ENCODE peak calls at places on chromosomes 11 and 22, in ten cellular contexts. G is MM.1S; M is CD8-positive, alpha-beta T cell; S is left lung; A is neuronal stem cell; Y is CD8-positive, alpha-beta memory T cell; T is endodermal cell; O is kidney; D is ovary; L is HCT116. Z is an unnamed sample. For H3K4me1, the result is how much of the 10 kb centered on the place peaks cover.

GRCh38 chr22:47337161-47337621 is 574.7 kb downstream of the TBC1D22A start:
- DNase-seq in A (no peak), L (peak), Y (no peak), S (no peak), O (no peak), G (peak), D (peak), M (no peak), T (no peak), Z (no peak)

GRCh38 chr11:115126092-115126491 is 378.1 kb downstream of the CADM1 start:
- DNase-seq in G (no peak), L (no peak), A (no peak), M (no peak), D (no peak), S (no peak), Y (no peak), T (no peak), O (no peak), Z (no peak)

GRCh38 chr22:40665312-40665711 is 14.0 kb upstream of the MCHR1 start:
- DNase-seq in M (no peak), S (no peak), G (no peak), A (no peak), D (peak), T (no peak), Y (no peak), L (no peak), O (no peak), Z (no peak)

GRCh38 chr22:48627203-48627602 is 1200.5 kb downstream of the BRD1 start:
- DNase-seq in G (no peak), O (no peak), T (no peak), L (no peak), D (peak), A (no peak), S (no peak), M (no peak), Y (no peak), Z (no peak)

GRCh38 chr11:111427471-111427912 is 48.4 kb upstream of the POU2AF1 start:
- DNase-seq in M (no peak), Y (no peak), A (no peak), O (no peak), L (no peak), G (no peak), D (no peak), S (no peak), T (peak), Z (no peak)

GRCh38 chr22:40973144-40973543 is 22.0 kb downstream of the RBX1 start:
- DNase-seq in Y (no peak), L (no peak), S (no peak), O (no peak), D (no peak), M (no peak), G (no peak), A (no peak), T (no peak), Z (no peak)

GRCh38 chr22:45317551-45318167 is 7.9 kb downstream of the FAM118A start:
- DNase-seq in M (no peak), Y (no peak), D (no peak), T (peak), L (no peak), A (no peak), G (no peak), S (no peak), O (no peak), Z (no peak)

GRCh38 chr11:74043450-74043849 is 34.6 kb upstream of the UCP3 start:
- DNase-seq in S (no peak), Y (no peak), A (no peak), L (no peak), T (no peak), M (no peak), D (no peak), G (no peak), O (no peak), Z (no peak)

GRCh38 chr11:9065614-9066431 is 25.6 kb downstream of the SCUBE2 start:
- DNase-seq in Y (no peak), G (no peak), M (no peak), T (no peak), D (no peak), A (no peak), O (no peak), L (no peak), S (no peak), Z (no peak)

GRCh38 chr11:82775736-82776346 is 42.2 kb upstream of the FAM181B start:
- DNase-seq in Y (no peak), M (no peak), G (peak), O (no peak), S (no peak), A (no peak), T (peak), D (no peak), L (peak), Z (no peak)

GRCh38 chr11:58059011-58059358 is 28.2 kb downstream of the OR6Q1 start:
- DNase-seq in Y (no peak), L (no peak), A (peak), G (no peak), T (peak), D (no peak), M (no peak), O (no peak), S (no peak), Z (no peak)

GRCh38 chr11:68004551-68005335 is 846 bp upstream of the UNC93B1 start:
- DNase-seq in A (no peak), M (no peak), T (peak), G (no peak), O (no peak), D (no peak), L (peak), S (peak), Y (no peak), Z (no peak)
- H3K4me1 ChIP-seq in A (under half), M (under half), T (under half), G (half or more), O (under half), D (under half), L (under half), S (half or more), Y (under half), Z (under half)

DNA sequence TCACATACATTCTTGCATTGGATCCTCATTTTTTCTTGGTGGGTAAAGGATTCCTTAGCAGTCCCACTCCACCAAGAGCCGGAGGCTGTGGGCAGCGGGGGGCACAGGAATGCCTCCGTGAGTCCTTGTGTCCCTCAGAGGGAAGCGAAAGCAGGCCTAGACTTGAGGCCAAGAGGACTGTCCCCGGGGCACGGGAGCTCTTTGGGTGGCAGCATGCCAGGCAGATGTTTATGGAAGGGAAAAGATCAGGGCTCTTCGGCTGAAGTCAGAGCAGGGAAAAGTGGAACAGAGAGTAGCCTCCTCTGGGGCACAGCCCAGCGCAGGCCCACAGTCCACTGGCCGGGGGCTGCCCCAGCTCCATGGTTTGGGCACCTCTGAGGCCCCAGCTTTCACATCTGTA is 21.7 kb downstream of the LRFN4 start:
- DNase-seq in T (no peak), M (no peak), A (no peak), D (no peak), G (no peak), L (no peak), O (peak), S (no peak), Y (no peak), Z (no peak)
- H3K4me1 ChIP-seq in T (under half), M (under half), A (under half), D (under half), G (under half), L (under half), O (under half), S (under half), Y (under half), Z (under half)

GRCh38 chr11:131819845-131820244 is 449.4 kb downstream of the NTM start:
- DNase-seq in M (no peak), O (no peak), D (no peak), Y (no peak), G (no peak), A (no peak), L (no peak), T (no peak), S (no peak), Z (no peak)
- H3K4me1 ChIP-seq in M (under half), O (under half), D (under half), Y (under half), G (under half), A (under half), L (under half), T (under half), S (under half), Z (under half)

GRCh38 chr11:126352934-126353801 is 2.3 kb upstream of the ST3GAL4 start:
- DNase-seq in M (no peak), L (no peak), O (no peak), D (no peak), T (no peak), A (no peak), Y (no peak), S (no peak), G (peak), Z (no peak)

GRCh38 chr11:126352163-126352562 is 3.3 kb upstream of the ST3GAL4 start:
- DNase-seq in A (no peak), L (no peak), Y (no peak), D (no peak), S (no peak), G (no peak), T (no peak), O (peak), M (no peak), Z (no peak)

GRCh38 chr11:126347751-126348628 is 7.5 kb upstream of the ST3GAL4 start:
- DNase-seq in O (peak), M (no peak), A (no peak), D (peak), L (no peak), T (no peak), Y (no peak), G (no peak), S (no peak), Z (no peak)

GRCh38 chr11:126348806-126349582 is 6.5 kb upstream of the ST3GAL4 start:
- DNase-seq in Y (no peak), D (no peak), O (peak), A (no peak), S (no peak), T (no peak), M (no peak), L (no peak), G (no peak), Z (no peak)

GRCh38 chr11:126350811-126351210 is 4.7 kb upstream of the ST3GAL4 start:
- DNase-seq in D (no peak), L (no peak), G (no peak), Y (no peak), A (no peak), O (peak), M (no peak), S (no peak), T (no peak), Z (no peak)
- H3K4me1 ChIP-seq in D (half or more), L (under half), G (under half), Y (under half), A (under half), O (under half), M (under half), S (half or more), T (under half), Z (under half)

DNA sequence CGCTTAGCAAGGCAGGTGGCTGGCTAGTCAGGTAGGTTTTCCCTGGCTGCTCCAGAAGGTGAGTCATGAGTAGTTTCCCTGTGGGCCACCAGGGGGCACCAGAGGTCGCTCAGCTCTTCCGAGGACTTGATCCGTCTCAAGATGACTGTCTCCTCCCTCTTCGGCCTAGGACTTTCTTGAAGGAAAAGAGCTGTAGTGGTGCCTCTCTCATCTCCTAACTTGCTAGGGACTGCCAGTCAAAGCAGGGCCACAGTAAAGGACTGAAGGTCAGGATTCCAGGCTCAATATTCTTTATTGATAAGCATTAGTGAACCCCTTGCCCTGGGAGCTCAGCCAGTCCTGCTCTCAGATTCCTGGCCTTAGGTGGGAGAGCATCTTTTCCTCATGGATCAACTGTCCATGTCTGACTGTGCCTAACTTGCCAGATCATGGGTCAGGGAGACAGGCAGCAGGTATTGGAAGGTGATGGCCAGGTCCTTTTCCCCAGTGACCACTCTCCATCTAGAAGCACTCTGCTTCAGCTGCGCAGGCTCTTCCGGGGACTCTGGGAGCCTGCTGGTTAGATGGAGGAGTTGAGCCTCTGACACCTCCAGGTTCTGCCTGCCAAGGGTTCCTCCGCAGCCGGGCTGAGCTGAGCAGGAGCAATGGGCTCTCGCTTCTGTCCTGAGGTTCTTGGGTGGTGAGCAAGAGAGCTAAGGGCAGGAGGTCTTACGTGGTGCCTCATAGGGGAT is 1.9 kb downstream of the POLD4 start:
- DNase-seq in S (peak), D (no peak), O (peak), Y (peak), G (peak), L (peak), M (peak), A (no peak), T (peak), Z (peak)
- H3K4me1 ChIP-seq in S (half or more), D (under half), O (under half), Y (under half), G (under half), L (half or more), M (under half), A (under half), T (under half), Z (under half)

Z was measured in CD4-positive, alpha-beta memory T cell.